ENCODE peak calls at places on chromosomes 7 and 10, in five cellular contexts. Z, C, Q, L and J are unnamed samples.

GRCh38 chr7:108001759-108002725 is 919 bp downstream of the LAMB1 start:
- DNase-seq in Z (no peak), L (peak; percentile 20), Q (no peak), C (no peak), J (peak; percentile 30)

GRCh38 chr7:90825779-90826178 is 229.7 kb downstream of the CDK14 start:
- DNase-seq in Q (no peak), L (no peak), Z (no peak), C (no peak), J (no peak)

GRCh38 chr7:69091476-69091875 is 506.8 kb upstream of the AUTS2 start:
- DNase-seq in C (no peak), Z (no peak), Q (no peak), L (no peak), J (peak; percentile 47)

GRCh38 chr7:17546206-17546998 is 247.9 kb downstream of the AHR start:
- DNase-seq in Q (no peak), C (no peak), Z (no peak), L (peak; percentile 78), J (no peak)

GRCh38 chr10:52573347-52573746 is 199.2 kb downstream of the MBL2 start:
- DNase-seq in C (no peak), L (no peak), Q (no peak), Z (no peak), J (no peak)

GRCh38 chr7:124188576-124188975 is 155.7 kb upstream of the TMEM229A start:
- DNase-seq in Z (no peak), Q (no peak), L (no peak), C (no peak), J (no peak)

GRCh38 chr7:116731737-116732335 is 59.8 kb downstream of the MET start:
- DNase-seq in Q (no peak), Z (no peak), C (no peak), L (no peak), J (no peak)

GRCh38 chr10:129507216-129507615 is 40.2 kb downstream of the MGMT start:
- DNase-seq in L (no peak), Z (no peak), C (no peak), Q (no peak), J (no peak)

GRCh38 chr10:5625992-5626777 is 40.2 kb downstream of the ASB13 start:
- DNase-seq in Q (no peak), Z (no peak), L (peak; percentile 71), C (no peak), J (no peak)

GRCh38 chr10:96784253-96784652 is 47.8 kb upstream of the LCOR start:
- DNase-seq in Z (no peak), L (no peak), Q (no peak), C (no peak), J (no peak)

GRCh38 chr10:126097558-126098215 is 201.3 kb downstream of the FANK1 start:
- DNase-seq in L (no peak), C (no peak), Q (no peak), Z (no peak), J (no peak)

GRCh38 chr7:127821146-127821545 is 169.2 kb downstream of the SND1 start:
- DNase-seq in L (no peak), Q (no peak), C (no peak), Z (no peak), J (no peak)